ENCODE peak calls at places on chromosome 7, in eight cellular contexts. R is dorsolateral prefrontal cortex, H is neural crest cell, Z is ovary, U is fibroblast of the aortic adventitia, V is neural progenitor cell, G is colonic mucosa, M is stomach. F is an unnamed sample.

GRCh38 chr7:50266893-50267386 is 37.6 kb upstream of the IKZF1 start:
- DNase-seq in G (peak; percentile 37), M (peak; percentile 42), V (no peak), Z (no peak), U (no peak), R (no peak), H (no peak), F (no peak)

GRCh38 chr7:127578036-127578684 is 7.2 kb downstream of the GCC1 start:
- DNase-seq in U (peak; percentile 58), V (peak; percentile 47), M (no peak), Z (no peak), R (no peak), G (no peak), H (no peak), F (no peak)

GRCh38 chr7:53604201-53604600 is 568.8 kb downstream of the POM121L12 start:
- DNase-seq in U (no peak), G (no peak), H (no peak), M (no peak), V (no peak), Z (no peak), R (no peak), F (no peak)

GRCh38 chr7:121954803-121955202 is 81.8 kb downstream of the PTPRZ1 start:
- DNase-seq in H (no peak), V (no peak), Z (no peak), G (no peak), R (no peak), U (peak; percentile 81), M (no peak), F (no peak)

GRCh38 chr7:35339811-35340210 is 85.9 kb upstream of the TBX20 start:
- DNase-seq in U (no peak), R (no peak), G (no peak), V (no peak), Z (no peak), M (no peak), H (no peak), F (no peak)

GRCh38 chr7:105806592-105807266 is 69.7 kb downstream of the ATXN7L1 start:
- DNase-seq in H (no peak), Z (no peak), M (peak; percentile 35), G (peak; percentile 43), U (peak; percentile 55), V (no peak), R (peak; percentile 59), F (no peak)

GRCh38 chr7:64183827-64184372 is 23.1 kb upstream of the ZNF735 start:
- DNase-seq in H (no peak), V (no peak), U (no peak), G (no peak), R (no peak), Z (no peak), M (no peak), F (no peak)

GRCh38 chr7:105638942-105639495 is 57.7 kb upstream of the EFCAB10 start:
- DNase-seq in Z (no peak), G (peak; percentile 44), H (peak; percentile 37), M (peak; percentile 60), R (no peak), V (peak; percentile 75), U (no peak), F (no peak)

GRCh38 chr7:100691676-100692577 is 2.1 kb downstream of the GIGYF1 start:
- DNase-seq in Z (peak; percentile 85), G (peak; percentile 88), M (peak; percentile 81), H (peak; percentile 95), U (peak; percentile 71), R (peak; percentile 84), V (peak; percentile 94), F (peak; percentile 79)

GRCh38 chr7:87147500-87147899 is 4.8 kb upstream of the DMTF1 start:
- DNase-seq in U (no peak), V (no peak), H (no peak), M (no peak), G (no peak), Z (no peak), R (no peak), F (no peak)

GRCh38 chr7:106814887-106815286 is 50.2 kb upstream of the PIK3CG start:
- DNase-seq in R (no peak), H (no peak), G (no peak), V (no peak), U (no peak), M (no peak), Z (no peak), F (no peak)

GRCh38 chr7:96397936-96398596 is 76.2 kb upstream of the SLC25A13 start:
- DNase-seq in V (peak; percentile 7), H (no peak), Z (no peak), R (no peak), M (no peak), U (peak; percentile 10), G (no peak), F (no peak)

GRCh38 chr7:32163141-32163806 is 93.1 kb upstream of the PDE1C start:
- DNase-seq in Z (peak; percentile 19), V (no peak), H (no peak), R (no peak), U (peak; percentile 99), G (peak; percentile 38), M (no peak), F (no peak)

GRCh38 chr7:34168013-34168412 is 262.7 kb downstream of the BMPER start:
- DNase-seq in Z (no peak), G (no peak), V (no peak), M (no peak), R (no peak), H (no peak), U (no peak), F (no peak)

GRCh38 chr7:152076324-152076821 is 50.9 kb downstream of the GALNT11 start:
- DNase-seq in H (peak; percentile 36), M (peak; percentile 42), U (peak; percentile 17), R (no peak), Z (no peak), V (peak; percentile 67), G (peak; percentile 68), F (no peak)

GRCh38 chr7:50939026-50939425 is 156.3 kb upstream of the GRB10 start:
- DNase-seq in H (no peak), Z (no peak), V (no peak), G (no peak), M (no peak), R (no peak), U (no peak), F (no peak)

GRCh38 chr7:138843632-138844580 is 45.9 kb upstream of the ATP6V0A4 start:
- DNase-seq in G (no peak), Z (no peak), M (no peak), U (peak; percentile 24), H (no peak), R (no peak), V (no peak), F (no peak)

GRCh38 chr7:1946461-1947450 is 276.7 kb downstream of the ELFN1 start:
- DNase-seq in G (no peak), U (no peak), Z (peak; percentile 13), M (no peak), R (peak; percentile 22), V (no peak), H (no peak), F (no peak)

GRCh38 chr7:26813426-26813825 is 51.0 kb downstream of the SKAP2 start:
- DNase-seq in G (no peak), U (peak; percentile 13), R (no peak), Z (no peak), M (no peak), V (no peak), H (no peak), F (no peak)

GRCh38 chr7:91082854-91083495 is 181.3 kb upstream of the FZD1 start:
- DNase-seq in M (no peak), H (no peak), V (no peak), R (no peak), G (no peak), U (peak; percentile 76), Z (no peak), F (no peak)
- TF ChIP-seq CTCF in M (no peak), H (peak; percentile 79), V (peak; percentile 68), R (peak; percentile 54), G (peak; percentile 35), U (peak; percentile 68), Z (no peak), F (peak; percentile 67)

GRCh38 chr7:158396301-158396905 is 191.2 kb downstream of the PTPRN2 start:
- DNase-seq in V (no peak), G (no peak), H (no peak), R (no peak), Z (no peak), U (no peak), M (no peak), F (no peak)
- TF ChIP-seq CTCF in V (no peak), G (no peak), H (no peak), R (no peak), Z (no peak), U (no peak), M (no peak), F (no peak)

DNA sequence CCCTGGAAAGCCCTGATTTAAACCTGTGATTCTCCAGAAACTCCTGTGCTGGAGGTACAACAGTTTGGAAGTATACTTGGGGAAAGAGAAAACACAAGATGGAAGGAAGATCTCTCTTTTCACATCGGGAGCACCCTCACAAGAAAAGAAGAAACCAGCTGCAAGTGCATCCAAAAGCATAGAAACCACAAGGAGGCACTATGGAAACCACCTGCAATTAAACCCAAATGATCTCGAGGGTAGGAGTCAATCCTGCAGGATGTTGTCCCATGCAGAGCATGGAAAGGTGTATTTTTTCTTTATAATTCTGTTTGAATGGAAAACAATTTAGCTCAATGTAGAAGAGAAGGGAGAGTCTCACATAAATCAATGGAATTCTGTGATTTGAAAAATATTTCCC is 210.5 kb downstream of the TWIST1 start:
- DNase-seq in H (no peak), M (no peak), Z (no peak), R (no peak), G (no peak), U (no peak), V (peak; percentile 18), F (no peak)
- TF ChIP-seq CTCF in H (no peak), M (no peak), Z (no peak), R (no peak), G (no peak), U (no peak), V (peak; percentile 39), F (peak; percentile 13)

GRCh38 chr7:150390206-150390605 is 11.1 kb downstream of the ZNF775 start:
- DNase-seq in R (peak; percentile 25), M (no peak), V (no peak), H (no peak), U (no peak), G (no peak), Z (no peak), F (no peak)

GRCh38 chr7:150389532-150389816 is 10.3 kb downstream of the ZNF775 start:
- DNase-seq in V (no peak), Z (no peak), U (no peak), G (no peak), H (no peak), R (peak; percentile 9), M (no peak), F (no peak)

GRCh38 chr7:150388306-150388705 is 9.2 kb downstream of the ZNF775 start:
- DNase-seq in R (peak; percentile 19), M (no peak), U (no peak), H (no peak), V (peak; percentile 2), Z (peak; percentile 29), G (no peak), F (no peak)

GRCh38 chr7:150385240-150385830 is 6.2 kb downstream of the ZNF775 start:
- DNase-seq in Z (no peak), H (no peak), U (no peak), R (no peak), V (peak; percentile 33), M (no peak), G (no peak), F (no peak)

GRCh38 chr7:150388709-150389531 is 9.8 kb downstream of the ZNF775 start:
- DNase-seq in U (peak; percentile 44), R (peak; percentile 81), M (peak; percentile 75), G (peak; percentile 73), V (peak; percentile 52), Z (peak; percentile 85), H (no peak), F (no peak)
- TF ChIP-seq CTCF in U (peak; percentile 46), R (peak; percentile 95), M (no peak), G (peak; percentile 49), V (peak; percentile 40), Z (peak; percentile 44), H (peak; percentile 50), F (peak; percentile 53)